ENCODE peak calls at places on chromosomes 12 and 14, in nine cellular contexts. W is left colon; Q is DMS79 treated with DMSO at 0.1 percent for 48 hours; F is pancreas; I is activated naive CD4-positive, alpha-beta T cell treated with Interleukin-2 at 50 U/mL for 16 hours; R is nephron progenitor cell; K is esophagus squamous epithelium; B is Caki2; H is HFF-Myc. X is an unnamed sample.

GRCh38 chr12:45336762-45337596 is 121.1 kb downstream of the ANO6 start:
- DNase-seq in W (no peak), Q (no peak), F (no peak), I (no peak), R (no peak), K (no peak), B (no peak), H (peak), X (no peak)

GRCh38 chr12:122523280-122523679 is 3.5 kb downstream of the RSRC2 start:
- DNase-seq in W (no peak), Q (no peak), F (no peak), I (no peak), R (no peak), K (no peak), B (no peak), H (no peak), X (no peak)

GRCh38 chr12:12070674-12071661 is at the start of gene BCL2L14:
- DNase-seq in W (peak), Q (no peak), F (no peak), I (peak), R (no peak), K (no peak), B (no peak), H (no peak), X (no peak)

GRCh38 chr14:71620401-71620800 is 311.8 kb upstream of the RGS6 start:
- DNase-seq in W (no peak), Q (no peak), F (no peak), I (no peak), R (no peak), K (no peak), B (no peak), H (no peak), X (peak)

GRCh38 chr12:67534671-67535070 is 113.9 kb upstream of the DYRK2 start:
- DNase-seq in W (no peak), Q (no peak), F (no peak), I (no peak), R (no peak), K (no peak), B (peak), H (peak), X (peak)

GRCh38 chr14:103748539-103748867 is 32.9 kb downstream of the ZFYVE21 start:
- DNase-seq in W (no peak), Q (no peak), F (no peak), I (peak), R (no peak), K (no peak), B (no peak), H (no peak), X (no peak)

GRCh38 chr14:35398095-35398584 is 6.4 kb downstream of the NFKBIA start:
- DNase-seq in W (no peak), Q (no peak), F (no peak), I (no peak), R (no peak), K (no peak), B (no peak), H (no peak), X (no peak)

GRCh38 chr12:27779416-27779815 is 617 bp upstream of the KLHL42 start:
- DNase-seq in W (peak), Q (peak), F (peak), I (peak), R (peak), K (no peak), B (no peak), H (no peak), X (no peak)

GRCh38 chr14:101918125-101918989 is 46.0 kb upstream of the DYNC1H1 start:
- DNase-seq in W (no peak), Q (no peak), F (no peak), I (no peak), R (no peak), K (no peak), B (no peak), H (no peak), X (no peak)

GRCh38 chr14:37171678-37172023 is 755 bp downstream of the SLC25A21 start:
- DNase-seq in W (no peak), Q (no peak), F (no peak), I (no peak), R (no peak), K (no peak), B (no peak), H (no peak), X (no peak)

GRCh38 chr12:57135487-57135886 is 7.2 kb downstream of the LRP1 start:
- DNase-seq in W (no peak), Q (no peak), F (no peak), I (no peak), R (no peak), K (no peak), B (no peak), H (peak), X (no peak)

GRCh38 chr12:2813573-2814185 is 1.2 kb downstream of the ITFG2 start:
- DNase-seq in W (peak), Q (peak), F (no peak), I (peak), R (peak), K (no peak), B (peak), H (no peak), X (peak)

GRCh38 chr12:111458773-111459172 is 53.0 kb downstream of the SH2B3 start:
- DNase-seq in W (no peak), Q (no peak), F (no peak), I (no peak), R (no peak), K (no peak), B (no peak), H (no peak), X (no peak)

GRCh38 chr12:47022296-47022695 is 57.1 kb upstream of the PCED1B start:
- DNase-seq in W (no peak), Q (no peak), F (no peak), I (no peak), R (no peak), K (no peak), B (peak), H (no peak), X (peak)

GRCh38 chr14:50363734-50364113 is 33.0 kb downstream of the CDKL1 start:
- DNase-seq in W (no peak), Q (no peak), F (no peak), I (peak), R (no peak), K (no peak), B (no peak), H (no peak), X (no peak)

GRCh38 chr14:34872822-34873590 is 2.2 kb downstream of the BAZ1A start:
- DNase-seq in W (no peak), Q (peak), F (no peak), I (no peak), R (no peak), K (no peak), B (no peak), H (no peak), X (no peak)

GRCh38 chr12:106309671-106310313 is 7.3 kb downstream of the TCP11L2 start:
- DNase-seq in W (no peak), Q (peak), F (no peak), I (no peak), R (no peak), K (no peak), B (peak), H (no peak), X (peak)

GRCh38 chr12:13179159-13180074 is 17.1 kb upstream of the EMP1 start:
- DNase-seq in W (peak), Q (no peak), F (peak), I (peak), R (peak), K (no peak), B (peak), H (no peak), X (peak)

GRCh38 chr12:70045514-70045913 is 197.7 kb upstream of the CNOT2 start:
- DNase-seq in W (no peak), Q (no peak), F (no peak), I (no peak), R (no peak), K (no peak), B (no peak), H (no peak), X (no peak)

GRCh38 chr14:36070056-36071043 is 106.2 kb downstream of the PTCSC3 start:
- DNase-seq in W (peak), Q (peak), F (peak), I (peak), R (peak), K (no peak), B (peak), H (no peak), X (peak)

GRCh38 chr12:81375969-81376368 is 298.1 kb downstream of the ACSS3 start:
- DNase-seq in W (no peak), Q (no peak), F (no peak), I (no peak), R (no peak), K (no peak), B (no peak), H (no peak), X (no peak)

GRCh38 chr12:80299219-80299618 is 144.8 kb upstream of the PTPRQ start:
- DNase-seq in W (no peak), Q (no peak), F (no peak), I (no peak), R (no peak), K (no peak), B (no peak), H (no peak), X (no peak)

GRCh38 chr12:21788089-21788983 is 13.8 kb upstream of the KCNJ8 start:
- DNase-seq in W (no peak), Q (no peak), F (no peak), I (no peak), R (no peak), K (no peak), B (no peak), H (no peak), X (no peak)

GRCh38 chr12:127998936-127999467 is 268.0 kb upstream of the TMEM132C start:
- DNase-seq in W (no peak), Q (no peak), F (no peak), I (no peak), R (no peak), K (no peak), B (no peak), H (no peak), X (peak)

GRCh38 chr12:95633049-95633545 is 81.8 kb upstream of the USP44 start:
- DNase-seq in W (peak), Q (no peak), F (no peak), I (no peak), R (no peak), K (no peak), B (peak), H (no peak), X (peak)

GRCh38 chr12:50614167-50614762 is 109.5 kb downstream of the DIP2B start:
- DNase-seq in W (no peak), Q (no peak), F (no peak), I (no peak), R (no peak), K (no peak), B (peak), H (no peak), X (peak)

GRCh38 chr14:104361101-104361591 is 218.4 kb upstream of the C14orf180 start:
- DNase-seq in W (no peak), Q (no peak), F (no peak), I (no peak), R (no peak), K (no peak), B (no peak), H (no peak), X (no peak)

GRCh38 chr14:54146601-54147000 is 190.0 kb upstream of the BMP4 start:
- DNase-seq in W (no peak), Q (no peak), F (no peak), I (no peak), R (no peak), K (no peak), B (no peak), H (no peak), X (no peak)

GRCh38 chr14:61188936-61189808 is 92.0 kb downstream of the TMEM30B start:
- DNase-seq in W (peak), Q (no peak), F (peak), I (peak), R (peak), K (no peak), B (peak), H (no peak), X (no peak)

X was measured in RCC 7860.